ENCODE peak calls at places on chromosomes 3 and 15, in six cellular contexts. One of them, this sample, is unnamed.

GRCh38 chr3:151890721-151891141 is 17.3 kb downstream of the SUCNR1 start:
- DNase-seq in progenitor cell of endocrine pancreas: no peak
- DNase-seq in RWPE1: peak
- DNase-seq in astrocyte of the spinal cord: no peak
- DNase-seq in AG04449: no peak
- DNase-seq in hepatocyte: no peak
- DNase-seq in this sample: no peak

GRCh38 chr15:48972750-48973503 is 9.2 kb upstream of the SHC4 start:
- DNase-seq in hepatocyte: no peak
- DNase-seq in AG04449: no peak
- DNase-seq in progenitor cell of endocrine pancreas: no peak
- DNase-seq in RWPE1: no peak
- DNase-seq in astrocyte of the spinal cord: no peak
- DNase-seq in this sample: no peak

GRCh38 chr3:149460123-149460522 is 14.4 kb upstream of the TM4SF4 start:
- DNase-seq in progenitor cell of endocrine pancreas: no peak
- DNase-seq in RWPE1: no peak
- DNase-seq in AG04449: no peak
- DNase-seq in hepatocyte: no peak
- DNase-seq in astrocyte of the spinal cord: no peak
- DNase-seq in this sample: no peak

GRCh38 chr15:39591141-39591895 is 10.4 kb downstream of the THBS1 start:
- DNase-seq in hepatocyte: no peak
- DNase-seq in progenitor cell of endocrine pancreas: no peak
- DNase-seq in AG04449: peak
- DNase-seq in RWPE1: no peak
- DNase-seq in astrocyte of the spinal cord: no peak
- DNase-seq in this sample: peak

GRCh38 chr3:125375950-125376679 is 990 bp upstream of the ZNF148 start:
- DNase-seq in AG04449: no peak
- DNase-seq in RWPE1: peak
- DNase-seq in hepatocyte: peak
- DNase-seq in astrocyte of the spinal cord: no peak
- DNase-seq in progenitor cell of endocrine pancreas: no peak
- DNase-seq in this sample: peak

GRCh38 chr3:42876401-42876800 is 722 bp upstream of the CYP8B1 start:
- DNase-seq in progenitor cell of endocrine pancreas: no peak
- DNase-seq in RWPE1: no peak
- DNase-seq in astrocyte of the spinal cord: no peak
- DNase-seq in hepatocyte: no peak
- DNase-seq in AG04449: no peak
- DNase-seq in this sample: no peak

GRCh38 chr15:45129651-45130129 is at the start of the genes DUOX1 and DUOXA1:
- DNase-seq in astrocyte of the spinal cord: no peak
- DNase-seq in progenitor cell of endocrine pancreas: no peak
- DNase-seq in RWPE1: peak
- DNase-seq in hepatocyte: peak
- DNase-seq in AG04449: no peak
- DNase-seq in this sample: no peak

GRCh38 chr15:25730918-25731317 is 132.2 kb downstream of the ATP10A start:
- DNase-seq in RWPE1: no peak
- DNase-seq in AG04449: no peak
- DNase-seq in astrocyte of the spinal cord: no peak
- DNase-seq in progenitor cell of endocrine pancreas: no peak
- DNase-seq in hepatocyte: no peak
- DNase-seq in this sample: no peak

GRCh38 chr3:94784274-94784673 is 721.4 kb downstream of the NSUN3 start:
- DNase-seq in RWPE1: no peak
- DNase-seq in astrocyte of the spinal cord: no peak
- DNase-seq in progenitor cell of endocrine pancreas: no peak
- DNase-seq in hepatocyte: no peak
- DNase-seq in AG04449: no peak
- DNase-seq in this sample: no peak

GRCh38 chr3:177294221-177294620 is 96.9 kb upstream of the TBL1XR1 start:
- DNase-seq in RWPE1: peak
- DNase-seq in AG04449: peak
- DNase-seq in hepatocyte: peak
- DNase-seq in astrocyte of the spinal cord: peak
- DNase-seq in progenitor cell of endocrine pancreas: no peak
- DNase-seq in this sample: peak

GRCh38 chr3:194879991-194880939 is 194.6 kb downstream of the FAM43A start:
- DNase-seq in astrocyte of the spinal cord: peak
- DNase-seq in progenitor cell of endocrine pancreas: no peak
- DNase-seq in hepatocyte: no peak
- DNase-seq in RWPE1: no peak
- DNase-seq in AG04449: no peak
- DNase-seq in this sample: no peak

GRCh38 chr15:83928878-83929418 is 275.0 kb downstream of the ADAMTSL3 start:
- DNase-seq in RWPE1: no peak
- DNase-seq in progenitor cell of endocrine pancreas: no peak
- DNase-seq in hepatocyte: no peak
- DNase-seq in astrocyte of the spinal cord: no peak
- DNase-seq in AG04449: no peak
- DNase-seq in this sample: no peak

GRCh38 chr15:96207377-96208006 is 123.0 kb upstream of the NR2F2 start:
- DNase-seq in RWPE1: no peak
- DNase-seq in AG04449: no peak
- DNase-seq in hepatocyte: peak
- DNase-seq in astrocyte of the spinal cord: no peak
- DNase-seq in progenitor cell of endocrine pancreas: no peak
- DNase-seq in this sample: no peak

GRCh38 chr15:32089851-32090359 is 59.6 kb downstream of the CHRNA7 start:
- DNase-seq in astrocyte of the spinal cord: no peak
- DNase-seq in progenitor cell of endocrine pancreas: no peak
- DNase-seq in hepatocyte: no peak
- DNase-seq in AG04449: no peak
- DNase-seq in RWPE1: no peak
- DNase-seq in this sample: no peak

GRCh38 chr15:45773149-45773548 is 138.3 kb downstream of the SQOR start:
- DNase-seq in progenitor cell of endocrine pancreas: no peak
- DNase-seq in astrocyte of the spinal cord: no peak
- DNase-seq in RWPE1: no peak
- DNase-seq in AG04449: no peak
- DNase-seq in hepatocyte: no peak
- DNase-seq in this sample: no peak

GRCh38 chr15:47355759-47356158 is 361.5 kb upstream of the SEMA6D start:
- DNase-seq in AG04449: no peak
- DNase-seq in progenitor cell of endocrine pancreas: no peak
- DNase-seq in RWPE1: no peak
- DNase-seq in astrocyte of the spinal cord: no peak
- DNase-seq in hepatocyte: no peak
- DNase-seq in this sample: no peak

GRCh38 chr15:71612066-71612715 is 198.2 kb upstream of the NR2E3 start:
- DNase-seq in astrocyte of the spinal cord: peak
- DNase-seq in hepatocyte: no peak
- DNase-seq in AG04449: no peak
- DNase-seq in RWPE1: no peak
- DNase-seq in progenitor cell of endocrine pancreas: no peak
- DNase-seq in this sample: no peak

GRCh38 chr3:169661567-169662214 is 1.8 kb downstream of the MECOM start:
- DNase-seq in astrocyte of the spinal cord: peak
- DNase-seq in AG04449: no peak
- DNase-seq in progenitor cell of endocrine pancreas: no peak
- DNase-seq in hepatocyte: peak
- DNase-seq in RWPE1: peak
- DNase-seq in this sample: peak

GRCh38 chr3:184523825-184524615 is 37.6 kb upstream of the EPHB3 start:
- DNase-seq in AG04449: no peak
- DNase-seq in RWPE1: peak
- DNase-seq in progenitor cell of endocrine pancreas: no peak
- DNase-seq in hepatocyte: peak
- DNase-seq in astrocyte of the spinal cord: peak
- DNase-seq in this sample: peak

GRCh38 chr15:89017370-89018066 is 70.7 kb upstream of the ABHD2 start:
- DNase-seq in AG04449: peak
- DNase-seq in astrocyte of the spinal cord: peak
- DNase-seq in hepatocyte: peak
- DNase-seq in RWPE1: peak
- DNase-seq in progenitor cell of endocrine pancreas: peak
- DNase-seq in this sample: peak

GRCh38 chr3:38690185-38690584 is 40.7 kb upstream of the SCN5A start:
- DNase-seq in progenitor cell of endocrine pancreas: no peak
- DNase-seq in hepatocyte: no peak
- DNase-seq in RWPE1: no peak
- DNase-seq in AG04449: no peak
- DNase-seq in astrocyte of the spinal cord: no peak
- DNase-seq in this sample: peak

DNA sequence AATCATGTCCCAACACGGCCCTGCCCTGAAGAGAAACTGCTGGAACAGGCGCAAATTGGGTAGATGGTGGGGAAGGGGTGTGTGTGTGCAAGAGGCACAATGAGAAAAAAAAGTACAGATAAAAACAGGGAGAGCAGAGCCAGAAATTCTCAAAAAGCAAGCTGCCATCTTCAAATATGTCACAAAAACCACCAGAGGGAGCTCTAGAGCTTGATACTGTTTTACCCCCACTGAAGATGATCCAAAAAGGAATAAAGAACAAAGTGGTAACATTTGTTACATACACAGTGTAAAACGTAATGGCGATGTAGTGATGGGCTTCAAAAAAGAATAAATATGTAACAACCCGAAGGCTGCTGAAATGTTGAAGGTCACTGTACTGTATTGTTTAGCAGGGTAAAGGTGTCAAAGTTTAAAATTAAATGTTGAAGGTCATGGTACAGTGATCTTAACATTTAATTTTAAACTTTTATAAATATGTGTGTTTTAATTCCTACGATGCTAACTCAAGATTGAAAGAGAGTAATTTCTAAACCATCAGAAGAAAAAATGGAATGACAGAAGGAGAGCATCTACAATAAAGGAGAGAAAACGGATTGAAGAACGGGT is 6.0 kb downstream of the SNRPA1 start:
- DNase-seq in AG04449: no peak
- DNase-seq in astrocyte of the spinal cord: no peak
- DNase-seq in hepatocyte: peak
- DNase-seq in progenitor cell of endocrine pancreas: no peak
- DNase-seq in RWPE1: peak
- DNase-seq in this sample: peak
- TF ChIP-seq CTCF in AG04449: peak
- TF ChIP-seq CTCF in astrocyte of the spinal cord: peak
- TF ChIP-seq CTCF in hepatocyte: peak
- TF ChIP-seq CTCF in progenitor cell of endocrine pancreas: peak
- TF ChIP-seq CTCF in RWPE1: peak
- TF ChIP-seq CTCF in this sample: peak

DNA sequence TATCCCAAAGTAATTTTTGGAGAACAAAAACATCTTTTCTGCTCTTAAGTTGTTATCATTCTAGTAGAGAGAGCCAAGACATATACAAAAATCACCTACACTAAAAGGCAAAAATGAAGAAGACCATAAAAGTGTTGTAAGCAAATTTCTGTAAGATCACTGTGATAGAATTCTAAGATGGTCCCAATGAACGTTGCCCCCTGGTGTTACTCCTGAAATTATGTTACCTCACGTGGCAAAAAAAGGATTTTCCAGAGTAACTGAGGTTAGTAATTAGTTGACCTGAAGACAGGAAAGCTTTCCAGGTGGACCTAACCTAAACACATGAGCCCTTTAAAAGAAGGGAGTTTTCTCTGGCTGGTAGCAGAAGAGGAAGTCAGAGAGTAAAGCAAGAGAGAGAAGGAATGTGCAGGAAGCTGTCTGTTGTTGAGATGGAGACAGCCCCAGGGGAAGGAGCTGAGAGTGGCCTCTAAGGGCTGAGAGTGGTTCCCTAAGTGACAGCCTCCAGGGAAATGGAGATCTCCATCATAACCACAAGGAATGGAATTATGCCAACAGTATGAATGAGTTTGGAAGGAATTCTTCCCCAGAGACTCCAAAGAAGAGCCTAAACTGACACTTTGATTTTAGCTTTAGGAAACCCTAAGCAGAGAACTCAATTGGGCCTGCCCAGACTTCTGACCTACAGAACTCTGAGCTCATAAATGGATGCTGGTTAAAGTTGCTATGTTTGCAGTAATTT is 205.9 kb downstream of the CD47 start:
- DNase-seq in progenitor cell of endocrine pancreas: no peak
- DNase-seq in RWPE1: no peak
- DNase-seq in astrocyte of the spinal cord: peak
- DNase-seq in hepatocyte: no peak
- DNase-seq in AG04449: peak
- DNase-seq in this sample: peak
- TF ChIP-seq CTCF in progenitor cell of endocrine pancreas: peak
- TF ChIP-seq CTCF in RWPE1: no peak
- TF ChIP-seq CTCF in astrocyte of the spinal cord: no peak
- TF ChIP-seq CTCF in hepatocyte: no peak
- TF ChIP-seq CTCF in AG04449: peak
- TF ChIP-seq CTCF in this sample: no peak

GRCh38 chr3:113537155-113537554 is 4.8 kb downstream of the SIDT1 start:
- DNase-seq in AG04449: no peak
- DNase-seq in progenitor cell of endocrine pancreas: no peak
- DNase-seq in RWPE1: no peak
- DNase-seq in astrocyte of the spinal cord: no peak
- DNase-seq in hepatocyte: no peak
- DNase-seq in this sample: no peak

GRCh38 chr3:113536627-113537101 is 4.3 kb downstream of the SIDT1 start:
- DNase-seq in hepatocyte: no peak
- DNase-seq in AG04449: no peak
- DNase-seq in RWPE1: peak
- DNase-seq in progenitor cell of endocrine pancreas: no peak
- DNase-seq in astrocyte of the spinal cord: no peak
- DNase-seq in this sample: peak

GRCh38 chr3:113533534-113533892 is 1.2 kb downstream of the SIDT1 start:
- DNase-seq in RWPE1: no peak
- DNase-seq in astrocyte of the spinal cord: no peak
- DNase-seq in AG04449: no peak
- DNase-seq in progenitor cell of endocrine pancreas: no peak
- DNase-seq in hepatocyte: no peak
- DNase-seq in this sample: no peak

GRCh38 chr3:113534365-113534764 is 2.0 kb downstream of the SIDT1 start:
- DNase-seq in hepatocyte: no peak
- DNase-seq in RWPE1: no peak
- DNase-seq in progenitor cell of endocrine pancreas: no peak
- DNase-seq in AG04449: no peak
- DNase-seq in astrocyte of the spinal cord: no peak
- DNase-seq in this sample: no peak

GRCh38 chr3:113535898-113536297 is 3.5 kb downstream of the SIDT1 start:
- DNase-seq in RWPE1: no peak
- DNase-seq in progenitor cell of endocrine pancreas: no peak
- DNase-seq in hepatocyte: no peak
- DNase-seq in astrocyte of the spinal cord: no peak
- DNase-seq in AG04449: no peak
- DNase-seq in this sample: no peak
- TF ChIP-seq CTCF in RWPE1: no peak
- TF ChIP-seq CTCF in progenitor cell of endocrine pancreas: peak
- TF ChIP-seq CTCF in hepatocyte: no peak
- TF ChIP-seq CTCF in astrocyte of the spinal cord: peak
- TF ChIP-seq CTCF in AG04449: no peak
- TF ChIP-seq CTCF in this sample: peak

GRCh38 chr3:16928386-16929132 is 43.8 kb downstream of the PLCL2 start:
- DNase-seq in progenitor cell of endocrine pancreas: no peak
- DNase-seq in astrocyte of the spinal cord: no peak
- DNase-seq in RWPE1: no peak
- DNase-seq in AG04449: no peak
- DNase-seq in hepatocyte: no peak
- DNase-seq in this sample: no peak

GRCh38 chr3:16932877-16933276 is 48.1 kb downstream of the PLCL2 start:
- DNase-seq in progenitor cell of endocrine pancreas: no peak
- DNase-seq in astrocyte of the spinal cord: no peak
- DNase-seq in RWPE1: no peak
- DNase-seq in hepatocyte: no peak
- DNase-seq in AG04449: no peak
- DNase-seq in this sample: no peak

GRCh38 chr3:16923112-16923511 is 38.4 kb downstream of the PLCL2 start:
- DNase-seq in AG04449: no peak
- DNase-seq in hepatocyte: no peak
- DNase-seq in progenitor cell of endocrine pancreas: no peak
- DNase-seq in RWPE1: no peak
- DNase-seq in astrocyte of the spinal cord: no peak
- DNase-seq in this sample: no peak

GRCh38 chr3:16927485-16927884 is 42.7 kb downstream of the PLCL2 start:
- DNase-seq in hepatocyte: no peak
- DNase-seq in astrocyte of the spinal cord: no peak
- DNase-seq in RWPE1: no peak
- DNase-seq in progenitor cell of endocrine pancreas: no peak
- DNase-seq in AG04449: no peak
- DNase-seq in this sample: no peak
- TF ChIP-seq CTCF in hepatocyte: no peak
- TF ChIP-seq CTCF in astrocyte of the spinal cord: no peak
- TF ChIP-seq CTCF in RWPE1: no peak
- TF ChIP-seq CTCF in progenitor cell of endocrine pancreas: no peak
- TF ChIP-seq CTCF in AG04449: no peak
- TF ChIP-seq CTCF in this sample: no peak